ENCODE peak calls at places on chromosomes 4 and X, in ten cellular contexts. T is activated CD8-positive, alpha-beta T cell treated with anti-CD3 and anti-CD28 coated beads for 36 hours; Z is memory B cell; F is C1 segment of cervical spinal cord; L is activated CD4-positive, alpha-beta T cell treated with anti-CD3 and anti-CD28 coated beads, Interleukin-2, amount 10 ng/mL, durations not matched to agents 7 days and 5 days; U is sciatic nerve; G is H9; P is T1000; K is WERI-Rb-1; O is T-helper 22 cell. N is an unnamed sample.

GRCh38 chrX:24990585-24990984 is 25.2 kb downstream of the ARX start:
- DNase-seq in U (no peak), L (no peak), O (no peak), F (no peak), Z (no peak), G (peak), P (no peak), K (no peak), T (no peak), N (no peak)

GRCh38 chr4:87066403-87067119 is 131.8 kb downstream of the AFF1 start:
- DNase-seq in Z (no peak), K (no peak), F (no peak), T (no peak), O (no peak), L (no peak), U (no peak), G (no peak), P (no peak), N (no peak)

GRCh38 chrX:155997436-155997835 is at the start of gene IL9R:
- DNase-seq in L (peak), K (peak), G (no peak), U (no peak), Z (no peak), O (peak), T (peak), F (no peak), P (no peak), N (no peak)

GRCh38 chr4:40923326-40924095 is 173.8 kb downstream of the NSUN7 start:
- DNase-seq in P (no peak), K (no peak), G (no peak), Z (no peak), O (no peak), L (no peak), F (peak), T (no peak), U (no peak), N (no peak)

GRCh38 chr4:36399762-36400353 is 118.4 kb downstream of the DTHD1 start:
- DNase-seq in F (no peak), T (peak), G (no peak), P (no peak), U (peak), K (peak), O (no peak), Z (peak), L (peak), N (no peak)

GRCh38 chr4:37453361-37454262 is 209.1 kb downstream of the NWD2 start:
- DNase-seq in F (no peak), K (peak), G (peak), P (peak), O (no peak), Z (no peak), U (peak), L (peak), T (peak), N (peak)

GRCh38 chr4:3607690-3608514 is 75.7 kb upstream of the LRPAP1 start:
- DNase-seq in T (no peak), K (peak), U (no peak), O (no peak), L (no peak), G (no peak), P (no peak), Z (no peak), F (no peak), N (no peak)

GRCh38 chr4:181578911-181579310 is 664.3 kb upstream of the TENM3 start:
- DNase-seq in U (no peak), Z (no peak), K (no peak), G (no peak), F (no peak), T (no peak), P (no peak), O (no peak), L (no peak), N (no peak)

GRCh38 chr4:23839279-23839678 is 50.6 kb downstream of the PPARGC1A start:
- DNase-seq in Z (no peak), T (no peak), G (no peak), P (no peak), U (no peak), F (no peak), L (no peak), K (no peak), O (no peak), N (no peak)

GRCh38 chr4:16034010-16034829 is 49.6 kb downstream of the PROM1 start:
- DNase-seq in F (no peak), T (no peak), U (no peak), L (no peak), Z (no peak), O (no peak), G (no peak), K (no peak), P (no peak), N (no peak)

GRCh38 chr4:140004580-140005314 is 149.2 kb downstream of the MAML3 start:
- DNase-seq in K (peak), G (peak), L (no peak), O (no peak), P (no peak), F (no peak), Z (no peak), U (peak), T (no peak), N (peak)

N was measured in upper lobe of right lung.